ENCODE peak calls at places on chromosomes 6 and 20, in four cellular contexts. J is GM12878, X is HepG2, H is K562. T is an unnamed sample.

GRCh38 chr6:111087871-111088667 is 766 bp downstream of the SLC16A10 start:
- DNase-seq in X (peak; percentile 63), J (no peak), H (no peak), T (no peak)

GRCh38 chr6:142728910-142729481 is 216.0 kb downstream of the HIVEP2 start:
- DNase-seq in H (no peak), X (no peak), J (no peak), T (no peak)

GRCh38 chr6:78746457-78746856 is 120.9 kb upstream of the IRAK1BP1 start:
- DNase-seq in J (no peak), H (no peak), X (no peak), T (no peak)

GRCh38 chr6:168403370-168404005 is 37.5 kb upstream of the SMOC2 start:
- DNase-seq in H (no peak), X (no peak), J (no peak), T (no peak)

GRCh38 chr20:58650181-58650775 is 805 bp upstream of the STX16 start:
- DNase-seq in J (no peak), H (no peak), X (no peak), T (no peak)

GRCh38 chr6:137518584-137518983 is 24.4 kb upstream of the OLIG3 start:
- DNase-seq in J (no peak), X (no peak), H (no peak), T (no peak)

GRCh38 chr6:52394251-52394666 is 25.9 kb upstream of the EFHC1 start:
- DNase-seq in J (peak; percentile 77), H (no peak), X (no peak), T (no peak)

GRCh38 chr20:38754924-38755323 is 6.7 kb downstream of the ACTR5 start:
- DNase-seq in X (no peak), J (no peak), H (no peak), T (no peak)

GRCh38 chr20:47951521-47951951 is 166.3 kb upstream of the SULF2 start:
- DNase-seq in J (no peak), X (no peak), H (no peak), T (no peak)

GRCh38 chr6:11522819-11523218 is 14.7 kb upstream of the TMEM170B start:
- DNase-seq in H (no peak), J (no peak), X (no peak), T (no peak)

GRCh38 chr20:37327748-37328147 is 18.2 kb upstream of the SRC start:
- DNase-seq in H (no peak), J (no peak), X (no peak), T (no peak)

GRCh38 chr6:89834884-89835792 is 5.5 kb downstream of the CASP8AP2 start:
- DNase-seq in H (no peak), X (no peak), J (peak; percentile 87), T (no peak)

GRCh38 chr20:4435210-4435609 is 286.5 kb upstream of the PRND start:
- DNase-seq in X (no peak), H (no peak), J (no peak), T (no peak)

GRCh38 chr6:29620629-29621028 is 12.4 kb downstream of the GABBR1 start:
- DNase-seq in H (no peak), J (no peak), X (no peak), T (no peak)

GRCh38 chr20:35523298-35523888 is 6.1 kb downstream of the C20orf173 start:
- DNase-seq in H (peak; percentile 59), X (peak; percentile 47), J (no peak), T (peak; percentile 23)

GRCh38 chr20:15496501-15497039 is 1076.7 kb downstream of the KIF16B start:
- DNase-seq in H (no peak), J (no peak), X (no peak), T (no peak)

GRCh38 chr6:135647521-135647920 is 150.0 kb upstream of the AHI1 start:
- DNase-seq in H (no peak), X (no peak), J (no peak), T (no peak)

GRCh38 chr6:72616406-72617015 is 5.4 kb upstream of the KCNQ5 start:
- DNase-seq in H (peak; percentile 56), J (no peak), X (peak; percentile 6), T (no peak)

GRCh38 chr20:60201198-60201597 is 243.0 kb downstream of the CDH26 start:
- DNase-seq in H (no peak), J (no peak), X (no peak), T (no peak)

GRCh38 chr20:5039255-5039657 is 37.9 kb upstream of the SLC23A2 start:
- DNase-seq in J (peak; percentile 12), X (no peak), H (no peak), T (no peak)

GRCh38 chr6:108546079-108547049 is 14.4 kb upstream of the FOXO3 start:
- DNase-seq in H (no peak), J (no peak), X (no peak), T (no peak)

GRCh38 chr6:19999319-20000191 is 162.4 kb downstream of the ID4 start:
- DNase-seq in H (peak; percentile 85), X (no peak), J (peak; percentile 25), T (peak; percentile 48)

GRCh38 chr6:126633362-126633761 is 293.4 kb downstream of the CENPW start:
- DNase-seq in J (no peak), X (no peak), H (no peak), T (no peak)

GRCh38 chr6:6655805-6656251 is 67.3 kb downstream of the LY86 start:
- DNase-seq in H (no peak), X (no peak), J (no peak), T (no peak)

GRCh38 chr6:40349092-40349491 is 238.1 kb downstream of the LRFN2 start:
- DNase-seq in H (no peak), X (no peak), J (no peak), T (no peak)
- TF ChIP-seq POLR2AphosphoS2 in H (no peak), X (no peak), J (no peak), T (no peak)

DNA sequence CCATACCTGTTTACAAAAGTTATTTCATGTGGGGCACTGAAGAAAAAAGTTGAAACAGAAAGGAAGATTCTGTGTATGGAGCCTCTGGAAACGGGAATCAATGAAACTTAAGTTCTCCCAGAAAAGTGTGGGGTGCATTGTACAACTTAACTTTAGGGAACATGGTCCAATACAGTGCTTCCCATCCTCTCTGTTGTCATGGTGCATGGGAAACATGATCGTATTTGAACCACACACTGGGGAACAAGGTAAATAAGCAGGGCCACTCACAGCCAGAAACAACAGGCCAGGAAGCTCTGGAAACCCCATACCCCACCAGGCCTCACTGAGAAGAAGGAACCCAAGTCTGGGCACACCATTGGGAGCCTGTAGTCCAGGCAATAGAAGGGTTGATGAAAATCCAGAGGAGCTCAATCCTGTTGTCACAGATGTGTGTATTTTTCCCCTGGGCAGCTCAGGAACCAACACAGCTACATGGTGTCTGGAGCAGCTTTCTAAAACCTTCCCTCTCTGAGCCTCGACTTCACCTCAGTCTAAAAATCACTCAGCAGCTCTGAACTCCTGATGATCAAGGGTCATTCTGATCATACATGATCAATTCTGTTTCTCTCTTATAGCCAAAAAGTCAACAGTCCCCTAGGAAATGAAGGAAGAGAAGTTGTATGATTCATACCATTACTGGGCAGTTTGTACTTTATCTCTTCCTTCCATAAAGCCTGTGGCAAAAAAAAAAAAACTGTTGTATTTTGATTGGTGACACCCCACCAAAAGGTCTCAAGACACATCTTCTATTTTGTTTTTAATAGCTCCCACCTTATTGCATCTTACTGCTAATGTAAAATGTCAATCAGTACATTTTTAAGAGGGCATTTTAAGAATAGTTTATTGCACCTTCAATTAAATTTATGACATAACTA is 198.5 kb upstream of the TAB2 start:
- DNase-seq in X (no peak), H (peak; percentile 72), J (no peak), T (no peak)
- TF ChIP-seq MYC in X (no peak), H (no peak), J (no peak), T (no peak)

GRCh38 chr6:138769102-138769676 is 4.4 kb upstream of the CCDC28A start:
- DNase-seq in H (peak; percentile 16), X (no peak), J (no peak), T (no peak)

DNA sequence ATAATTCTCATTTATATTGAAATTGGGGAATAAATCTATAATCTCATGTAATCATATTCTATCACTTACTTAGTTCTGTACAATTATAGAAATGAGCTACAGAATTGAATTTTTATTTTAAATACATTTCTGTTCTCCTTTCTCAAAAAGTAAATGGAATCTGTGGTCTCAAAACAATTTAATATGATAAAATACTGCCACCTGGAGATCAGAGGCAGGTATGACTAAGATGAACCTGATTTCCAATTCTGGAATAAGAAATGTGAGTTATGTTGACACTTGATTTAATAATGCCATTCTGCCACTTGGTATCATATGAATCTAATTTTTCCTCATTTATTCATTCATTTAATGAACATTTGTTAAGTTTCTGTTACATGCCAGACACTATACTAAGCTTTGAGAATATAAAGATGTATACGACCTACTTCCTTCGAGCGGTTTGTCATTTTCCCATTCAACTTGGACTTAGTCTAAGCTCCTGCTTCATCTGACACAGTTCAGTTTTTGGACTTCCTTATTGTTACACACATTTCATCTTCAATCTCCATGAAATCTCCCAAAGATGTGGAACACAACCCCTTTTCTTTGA is 7.6 kb upstream of the CCDC28A start:
- DNase-seq in H (peak; percentile 30), J (no peak), X (peak; percentile 48), T (peak; percentile 31)
- TF ChIP-seq POLR2AphosphoS2 in H (no peak), J (no peak), X (no peak), T (no peak)

DNA sequence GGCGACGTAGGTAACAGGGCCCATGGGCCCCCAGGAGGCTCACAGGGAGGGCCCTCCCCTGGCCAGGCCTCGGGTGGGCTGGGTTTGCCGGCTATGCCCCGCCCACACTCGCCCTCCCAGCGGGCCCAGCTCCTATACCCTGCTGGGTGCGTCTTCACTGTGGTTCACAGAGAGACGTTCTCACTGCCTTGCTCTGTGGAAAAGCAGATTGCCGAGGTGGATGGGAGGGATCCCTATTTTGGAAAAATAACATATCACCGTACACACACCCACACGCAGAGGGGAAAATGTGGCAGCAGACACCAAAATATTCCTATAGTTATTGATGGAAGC is 49.6 kb downstream of the TMEM242 start:
- DNase-seq in H (peak; percentile 77), X (peak; percentile 41), J (no peak), T (peak; percentile 70)
- TF ChIP-seq MYC in H (no peak), X (peak; percentile 48), J (no peak), T (no peak)

GRCh38 chr6:10522929-10523573 is 1.9 kb downstream of the GCNT2 start:
- DNase-seq in H (peak; percentile 35), J (no peak), X (peak; percentile 80), T (no peak)

GRCh38 chr6:10521104-10521808 is at the start of gene GCNT2:
- DNase-seq in H (peak; percentile 66), X (peak; percentile 92), J (no peak), T (peak; percentile 90)

GRCh38 chr6:10516953-10517352 is 4.2 kb upstream of the GCNT2 start:
- DNase-seq in J (no peak), X (no peak), H (no peak), T (no peak)

GRCh38 chr6:10520468-10520867 is 683 bp upstream of the GCNT2 start:
- DNase-seq in H (no peak), X (peak; percentile 41), J (no peak), T (no peak)

GRCh38 chr6:10518461-10519216 is 2.5 kb upstream of the GCNT2 start:
- DNase-seq in J (no peak), H (peak; percentile 92), X (peak; percentile 54), T (no peak)
- TF ChIP-seq POLR2AphosphoS2 in J (no peak), H (no peak), X (no peak), T (no peak)

GRCh38 chr6:132671295-132671694 is 12.3 kb upstream of the TAAR1 start:
- DNase-seq in J (no peak), X (peak; percentile 3), H (no peak), T (no peak)
- TF ChIP-seq MYC in J (no peak), X (no peak), H (no peak), T (no peak)

GRCh38 chr6:160259585-160259984 is 964 bp upstream of the SLC22A2 start:
- DNase-seq in H (no peak), X (no peak), J (no peak), T (no peak)
- TF ChIP-seq POLR2AphosphoS2 in H (no peak), X (no peak), J (no peak), T (no peak)

T was measured in A549.